ENCODE peak calls at places on chromosomes 13 and 19, in seven cellular contexts. W, Z, Y, C, R, S and N are unnamed samples.

GRCh38 chr19:53424968-53425597 is 6.7 kb upstream of the ZNF761 start:
- DNase-seq in R (peak), W (peak), Z (peak), S (peak), Y (peak), C (peak), N (peak)

GRCh38 chr13:105090244-105090643 is 1445.2 kb downstream of the EFNB2 start:
- DNase-seq in R (no peak), Y (no peak), W (no peak), S (no peak), Z (no peak), C (no peak), N (no peak)

GRCh38 chr19:28003543-28003942 is 1209.4 kb downstream of the UQCRFS1 start:
- DNase-seq in Z (no peak), C (no peak), Y (no peak), W (no peak), R (no peak), S (no peak), N (no peak)

GRCh38 chr13:59391696-59392095 is 772.0 kb downstream of the DIAPH3 start:
- DNase-seq in R (peak), C (no peak), Y (peak), S (peak), W (no peak), Z (peak), N (no peak)

GRCh38 chr19:4191044-4191443 is 8.6 kb downstream of the ANKRD24 start:
- DNase-seq in R (no peak), S (no peak), Z (no peak), W (no peak), Y (no peak), C (no peak), N (no peak)

GRCh38 chr19:4687396-4687795 is 17.3 kb upstream of the MYDGF start:
- DNase-seq in R (no peak), C (no peak), S (no peak), Z (no peak), W (no peak), Y (no peak), N (no peak)

GRCh38 chr19:49210108-49210900 is 52.7 kb downstream of the TRPM4 start:
- DNase-seq in C (no peak), Z (no peak), R (no peak), Y (peak), W (peak), S (no peak), N (no peak)

GRCh38 chr13:63124863-63125262 is 1709.2 kb upstream of the PCDH20 start:
- DNase-seq in C (no peak), R (no peak), Y (peak), S (no peak), W (no peak), Z (no peak), N (no peak)

GRCh38 chr19:1862424-1863307 is 713 bp downstream of the KLF16 start:
- DNase-seq in W (no peak), Y (peak), C (no peak), S (no peak), R (peak), Z (no peak), N (no peak)

GRCh38 chr19:30481823-30482222 is 109.6 kb downstream of the ZNF536 start:
- DNase-seq in R (no peak), Z (no peak), S (no peak), Y (no peak), W (no peak), C (no peak), N (no peak)

GRCh38 chr19:2949939-2950285 is 5.1 kb upstream of the ZNF77 start:
- DNase-seq in C (no peak), Y (peak), R (peak), Z (no peak), W (no peak), S (no peak), N (no peak)

GRCh38 chr13:111344471-111345191 is 24.2 kb downstream of the TEX29 start:
- DNase-seq in Y (peak), R (no peak), Z (peak), S (no peak), C (no peak), W (no peak), N (no peak)

GRCh38 chr13:45626731-45627374 is 11.3 kb upstream of the ERICH6B start:
- DNase-seq in Y (peak), S (no peak), W (no peak), C (no peak), Z (no peak), R (peak), N (no peak)

GRCh38 chr19:3661284-3662238 is 35.0 kb upstream of the CACTIN start:
- DNase-seq in C (no peak), R (no peak), Y (no peak), W (no peak), S (no peak), Z (no peak), N (no peak)

GRCh38 chr19:29404951-29405727 is 120.7 kb upstream of the VSTM2B start:
- DNase-seq in C (no peak), R (no peak), Z (no peak), Y (no peak), W (no peak), S (no peak), N (peak)

GRCh38 chr19:49635530-49636229 is 4.3 kb downstream of the RRAS start:
- DNase-seq in Y (peak), S (no peak), W (no peak), C (no peak), Z (no peak), R (no peak), N (no peak)

GRCh38 chr19:7739801-7740659 is 7.3 kb downstream of the CD209 start:
- DNase-seq in R (no peak), S (no peak), Y (no peak), Z (no peak), C (no peak), W (no peak), N (no peak)

GRCh38 chr19:9565900-9566705 is 18.2 kb downstream of the ZNF121 start:
- DNase-seq in C (no peak), Y (peak), Z (no peak), S (no peak), R (peak), W (no peak), N (no peak)

GRCh38 chr13:110113284-110113764 is 193.6 kb downstream of the COL4A1 start:
- DNase-seq in Z (no peak), C (no peak), Y (peak), S (no peak), W (no peak), R (peak), N (no peak)

GRCh38 chr13:109802936-109803335 is 16.6 kb upstream of the IRS2 start:
- DNase-seq in Z (no peak), R (no peak), W (no peak), S (no peak), C (no peak), Y (no peak), N (no peak)

GRCh38 chr19:12937243-12938053 is 961 bp upstream of the CALR start:
- DNase-seq in C (no peak), Y (peak), Z (no peak), W (peak), S (no peak), R (peak), N (no peak)

GRCh38 chr19:34269968-34270621 is 15.7 kb downstream of the GARRE1 start:
- DNase-seq in C (peak), S (no peak), R (peak), W (no peak), Z (no peak), Y (peak), N (no peak)

GRCh38 chr13:110568649-110569048 is 7.1 kb upstream of the RAB20 start:
- DNase-seq in Y (no peak), S (no peak), W (no peak), R (no peak), C (no peak), Z (no peak), N (no peak)

GRCh38 chr13:20703785-20704458 is 423 bp downstream of the IL17D start:
- DNase-seq in Z (peak), W (peak), S (no peak), C (peak), Y (peak), R (peak), N (peak)

GRCh38 chr19:16338470-16339360 is 14.1 kb downstream of the KLF2 start:
- DNase-seq in R (peak), Z (peak), W (no peak), Y (peak), C (no peak), S (peak), N (no peak)

GRCh38 chr13:103354189-103354588 is 288.0 kb upstream of the SLC10A2 start:
- DNase-seq in S (no peak), Z (no peak), W (no peak), C (no peak), Y (no peak), R (no peak), N (no peak)

GRCh38 chr19:42246143-42246868 is 3.9 kb upstream of the GSK3A start:
- DNase-seq in C (no peak), Y (peak), W (peak), Z (peak), S (peak), R (peak), N (peak)

GRCh38 chr13:44088911-44089851 is 209.5 kb downstream of the LACC1 start:
- DNase-seq in W (no peak), S (peak), Y (no peak), C (no peak), R (no peak), Z (no peak), N (no peak)